ENCODE peak calls at places on chromosome 3, in five cellular contexts. One of them, this sample, is unnamed.

GRCh38 chr3:120780977-120781376 is 38.4 kb downstream of the GTF2E1 start:
- DNase-seq in C1 segment of cervical spinal cord: no peak
- DNase-seq in T follicular helper cell: no peak
- DNase-seq in GM13977: peak; percentile 11
- DNase-seq in activated CD8-positive, alpha-beta memory T cell treated with anti-CD3 and anti-CD28 coated beads for 48 hours: no peak
- DNase-seq in this sample: no peak

GRCh38 chr3:98901032-98901464 is 447 bp downstream of the DCBLD2 start:
- DNase-seq in activated CD8-positive, alpha-beta memory T cell treated with anti-CD3 and anti-CD28 coated beads for 48 hours: peak; percentile 2
- DNase-seq in C1 segment of cervical spinal cord: no peak
- DNase-seq in GM13977: peak; percentile 29
- DNase-seq in T follicular helper cell: no peak
- DNase-seq in this sample: peak; percentile 37

GRCh38 chr3:55416381-55416821 is 70.7 kb downstream of the WNT5A start:
- DNase-seq in activated CD8-positive, alpha-beta memory T cell treated with anti-CD3 and anti-CD28 coated beads for 48 hours: no peak
- DNase-seq in GM13977: no peak
- DNase-seq in T follicular helper cell: no peak
- DNase-seq in C1 segment of cervical spinal cord: no peak
- DNase-seq in this sample: no peak

GRCh38 chr3:78507196-78507984 is 1260.4 kb downstream of the ROBO1 start:
- DNase-seq in GM13977: no peak
- DNase-seq in T follicular helper cell: no peak
- DNase-seq in activated CD8-positive, alpha-beta memory T cell treated with anti-CD3 and anti-CD28 coated beads for 48 hours: no peak
- DNase-seq in C1 segment of cervical spinal cord: no peak
- DNase-seq in this sample: no peak

GRCh38 chr3:115836944-115837343 is 213.6 kb downstream of the GAP43 start:
- DNase-seq in T follicular helper cell: no peak
- DNase-seq in GM13977: peak; percentile 19
- DNase-seq in activated CD8-positive, alpha-beta memory T cell treated with anti-CD3 and anti-CD28 coated beads for 48 hours: no peak
- DNase-seq in C1 segment of cervical spinal cord: no peak
- DNase-seq in this sample: no peak

GRCh38 chr3:54243960-54244359 is 121.6 kb downstream of the CACNA2D3 start:
- DNase-seq in GM13977: no peak
- DNase-seq in T follicular helper cell: no peak
- DNase-seq in activated CD8-positive, alpha-beta memory T cell treated with anti-CD3 and anti-CD28 coated beads for 48 hours: no peak
- DNase-seq in C1 segment of cervical spinal cord: no peak
- DNase-seq in this sample: no peak

GRCh38 chr3:58824285-58824684 is 157.7 kb upstream of the FAM3D start:
- DNase-seq in GM13977: peak; percentile 29
- DNase-seq in activated CD8-positive, alpha-beta memory T cell treated with anti-CD3 and anti-CD28 coated beads for 48 hours: no peak
- DNase-seq in T follicular helper cell: no peak
- DNase-seq in C1 segment of cervical spinal cord: no peak
- DNase-seq in this sample: peak; percentile 80

GRCh38 chr3:186598108-186598784 is 14.6 kb upstream of the AHSG start:
- DNase-seq in activated CD8-positive, alpha-beta memory T cell treated with anti-CD3 and anti-CD28 coated beads for 48 hours: no peak
- DNase-seq in T follicular helper cell: no peak
- DNase-seq in GM13977: no peak
- DNase-seq in C1 segment of cervical spinal cord: no peak
- DNase-seq in this sample: no peak

GRCh38 chr3:150545419-150546225 is 674 bp downstream of the SERP1 start:
- DNase-seq in GM13977: peak; percentile 49
- DNase-seq in C1 segment of cervical spinal cord: peak; percentile 50
- DNase-seq in activated CD8-positive, alpha-beta memory T cell treated with anti-CD3 and anti-CD28 coated beads for 48 hours: peak; percentile 5
- DNase-seq in T follicular helper cell: peak; percentile 14
- DNase-seq in this sample: peak; percentile 46

GRCh38 chr3:40528426-40528825 is 3.7 kb downstream of the ZNF621 start:
- DNase-seq in T follicular helper cell: no peak
- DNase-seq in activated CD8-positive, alpha-beta memory T cell treated with anti-CD3 and anti-CD28 coated beads for 48 hours: no peak
- DNase-seq in GM13977: no peak
- DNase-seq in C1 segment of cervical spinal cord: no peak
- DNase-seq in this sample: no peak

GRCh38 chr3:20190991-20191390 is 5.0 kb upstream of the SGO1 start:
- DNase-seq in GM13977: no peak
- DNase-seq in activated CD8-positive, alpha-beta memory T cell treated with anti-CD3 and anti-CD28 coated beads for 48 hours: no peak
- DNase-seq in T follicular helper cell: no peak
- DNase-seq in C1 segment of cervical spinal cord: no peak
- DNase-seq in this sample: no peak

GRCh38 chr3:172332256-172333041 is 115.8 kb downstream of the GHSR start:
- DNase-seq in T follicular helper cell: peak; percentile 28
- DNase-seq in GM13977: peak; percentile 59
- DNase-seq in activated CD8-positive, alpha-beta memory T cell treated with anti-CD3 and anti-CD28 coated beads for 48 hours: peak; percentile 10
- DNase-seq in C1 segment of cervical spinal cord: no peak
- DNase-seq in this sample: peak; percentile 66